ENCODE peak calls at places on chromosomes 11 and 22, in four cellular contexts. K, J, D and C are unnamed samples.

GRCh38 chr11:88103337-88104206 is 71.7 kb downstream of the RAB38 start:
- DNase-seq in K (no peak), J (peak; percentile 54), D (peak; percentile 62), C (no peak)

GRCh38 chr11:111379500-111380136 is 543 bp upstream of the POU2AF1 start:
- DNase-seq in K (no peak), J (no peak), D (no peak), C (no peak)

GRCh38 chr22:21594865-21595452 is 27.4 kb downstream of the UBE2L3 start:
- DNase-seq in K (no peak), J (no peak), D (no peak), C (no peak)

GRCh38 chr11:64841592-64842365 is 2.7 kb downstream of the CDC42BPG start:
- DNase-seq in K (no peak), J (no peak), D (no peak), C (no peak)

GRCh38 chr11:16737860-16738197 is 618 bp upstream of the C11orf58 start:
- DNase-seq in K (no peak), J (no peak), D (no peak), C (no peak)

GRCh38 chr11:47186937-47187681 is 875 bp upstream of the PACSIN3 start:
- DNase-seq in K (no peak), J (peak; percentile 67), D (no peak), C (no peak)

GRCh38 chr11:17423533-17424310 is 35.3 kb upstream of the KCNJ11 start:
- DNase-seq in K (no peak), J (peak; percentile 16), D (no peak), C (no peak)

GRCh38 chr11:34916810-34917780 is 677 bp downstream of the PDHX start:
- DNase-seq in K (no peak), J (no peak), D (no peak), C (peak; percentile 49)

GRCh38 chr11:7630002-7630401 is 43.3 kb downstream of the CYB5R2 start:
- DNase-seq in K (no peak), J (no peak), D (no peak), C (no peak)

GRCh38 chr22:47450876-47451475 is 688.5 kb downstream of the TBC1D22A start:
- DNase-seq in K (no peak), J (no peak), D (no peak), C (no peak)

GRCh38 chr11:72641900-72642814 is 32.1 kb downstream of the PDE2A start:
- DNase-seq in K (no peak), J (peak; percentile 61), D (no peak), C (no peak)

GRCh38 chr11:17923213-17923612 is 89.6 kb downstream of the SERGEF start:
- DNase-seq in K (no peak), J (no peak), D (no peak), C (no peak)

GRCh38 chr11:75434051-75434450 is 1.0 kb upstream of the KLHL35 start:
- DNase-seq in K (no peak), J (no peak), D (no peak), C (no peak)

GRCh38 chr11:75280770-75281468 is 40.3 kb downstream of the TPBGL start:
- DNase-seq in K (no peak), J (no peak), D (no peak), C (no peak)

GRCh38 chr11:60944504-60945294 is 7.3 kb downstream of the SLC15A3 start:
- DNase-seq in K (no peak), J (no peak), D (no peak), C (no peak)

GRCh38 chr11:40754297-40754696 is 705.2 kb downstream of the LRRC4C start:
- DNase-seq in K (no peak), J (no peak), D (no peak), C (no peak)

GRCh38 chr22:17772249-17772962 is 1.9 kb downstream of the BID start:
- DNase-seq in K (no peak), J (no peak), D (no peak), C (no peak)

GRCh38 chr22:48424661-48425060 is 1403.0 kb downstream of the BRD1 start:
- DNase-seq in K (no peak), J (no peak), D (no peak), C (no peak)

GRCh38 chr11:64764753-64765152 is 5.0 kb upstream of the PYGM start:
- DNase-seq in K (no peak), J (no peak), D (no peak), C (no peak)

GRCh38 chr11:95150977-95151684 is 61.5 kb downstream of the ENDOD1 start:
- DNase-seq in K (peak; percentile 62), J (peak; percentile 93), D (peak; percentile 92), C (peak; percentile 86)

GRCh38 chr11:112355726-112356125 is 95.1 kb upstream of the PLET1 start:
- DNase-seq in K (no peak), J (peak; percentile 56), D (peak; percentile 46), C (no peak)

GRCh38 chr11:81772161-81772560 is 961.5 kb downstream of the FAM181B start:
- DNase-seq in K (no peak), J (no peak), D (no peak), C (no peak)

GRCh38 chr11:106059617-106060016 is 17.5 kb downstream of the KBTBD3 start:
- DNase-seq in K (no peak), J (no peak), D (no peak), C (no peak)

GRCh38 chr22:44151661-44152060 is 29.1 kb upstream of the PARVG start:
- DNase-seq in K (no peak), J (no peak), D (no peak), C (no peak)

GRCh38 chr11:110467556-110467955 is 37.8 kb downstream of the FDX1 start:
- DNase-seq in K (no peak), J (no peak), D (no peak), C (no peak)

GRCh38 chr11:65488273-65489058 is 10.4 kb upstream of the MALAT1 start:
- DNase-seq in K (no peak), J (no peak), D (no peak), C (no peak)

GRCh38 chr11:128948583-128948982 is 5.9 kb upstream of the TP53AIP1 start:
- DNase-seq in K (no peak), J (no peak), D (no peak), C (no peak)

GRCh38 chr11:35794850-35795249 is 132.3 kb downstream of the TRIM44 start:
- DNase-seq in K (no peak), J (no peak), D (no peak), C (no peak)

GRCh38 chr11:66850588-66851250 is 6.1 kb upstream of the LRFN4 start:
- DNase-seq in K (no peak), J (peak; percentile 47), D (no peak), C (peak; percentile 61)

GRCh38 chr11:72398058-72398758 is 36.1 kb downstream of the CLPB start:
- DNase-seq in K (no peak), J (no peak), D (no peak), C (no peak)

GRCh38 chr11:108886608-108887007 is 221.7 kb downstream of the DDX10 start:
- DNase-seq in K (no peak), J (no peak), D (no peak), C (no peak)

GRCh38 chr22:35065796-35066218 is at the start of gene ISX:
- DNase-seq in K (no peak), J (no peak), D (no peak), C (no peak)

GRCh38 chr11:12962306-12962705 is 46.8 kb upstream of the RASSF10 start:
- DNase-seq in K (no peak), J (no peak), D (no peak), C (no peak)

GRCh38 chr11:12961615-12962014 is 47.5 kb upstream of the RASSF10 start:
- DNase-seq in K (no peak), J (no peak), D (no peak), C (no peak)

GRCh38 chr11:12963051-12963450 is 46.1 kb upstream of the RASSF10 start:
- DNase-seq in K (no peak), J (no peak), D (no peak), C (no peak)

GRCh38 chr11:12963789-12964536 is 45.2 kb upstream of the RASSF10 start:
- DNase-seq in K (no peak), J (peak; percentile 59), D (peak; percentile 65), C (no peak)

GRCh38 chr11:12964650-12965049 is 44.5 kb upstream of the RASSF10 start:
- DNase-seq in K (no peak), J (no peak), D (no peak), C (no peak)
- H3K27me3 ChIP-seq in K (no peaks in the 10 kb centered on the region), J (no peaks in the 10 kb centered on the region), D (no peaks in the 10 kb centered on the region), C (no peaks in the 10 kb centered on the region)

DNA sequence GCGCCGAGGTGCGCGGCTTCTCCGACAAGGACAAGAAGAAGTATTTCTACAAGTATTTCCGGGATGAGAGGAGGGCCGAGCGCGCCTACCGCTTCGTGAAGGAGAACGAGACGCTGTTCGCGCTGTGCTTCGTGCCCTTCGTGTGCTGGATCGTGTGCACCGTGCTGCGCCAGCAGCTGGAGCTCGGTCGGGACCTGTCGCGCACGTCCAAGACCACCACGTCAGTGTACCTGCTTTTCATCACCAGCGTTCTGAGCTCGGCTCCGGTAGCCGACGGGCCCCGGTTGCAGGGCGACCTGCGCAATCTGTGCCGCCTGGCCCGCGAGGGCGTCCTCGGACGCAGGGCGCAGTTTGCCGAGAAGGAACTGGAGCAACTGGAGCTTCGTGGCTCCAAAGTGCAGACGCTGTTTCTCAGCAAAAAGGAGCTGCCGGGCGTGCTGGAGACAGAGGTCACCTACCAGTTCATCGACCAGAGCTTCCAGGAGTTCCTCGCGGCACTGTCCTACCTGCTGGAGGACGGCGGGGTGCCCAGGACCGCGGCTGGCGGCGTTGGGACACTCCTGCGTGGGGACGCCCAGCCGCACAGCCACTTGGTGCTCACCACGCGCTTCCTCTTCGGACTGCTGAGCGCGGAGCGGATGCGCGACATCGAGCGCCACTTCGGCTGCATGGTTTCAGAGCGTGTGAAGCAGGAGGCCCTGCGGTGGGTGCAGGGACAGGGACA is 2.7 kb downstream of the NLRP6 start:
- DNase-seq in K (no peak), J (peak; percentile 70), D (no peak), C (peak; percentile 57)
- H3K27me3 ChIP-seq in K (peaks cover 5% of the 10 kb centered on the region), J (peaks cover 68% of the 10 kb centered on the region), D (no peaks in the 10 kb centered on the region), C (peaks cover 62% of the 10 kb centered on the region)

DNA sequence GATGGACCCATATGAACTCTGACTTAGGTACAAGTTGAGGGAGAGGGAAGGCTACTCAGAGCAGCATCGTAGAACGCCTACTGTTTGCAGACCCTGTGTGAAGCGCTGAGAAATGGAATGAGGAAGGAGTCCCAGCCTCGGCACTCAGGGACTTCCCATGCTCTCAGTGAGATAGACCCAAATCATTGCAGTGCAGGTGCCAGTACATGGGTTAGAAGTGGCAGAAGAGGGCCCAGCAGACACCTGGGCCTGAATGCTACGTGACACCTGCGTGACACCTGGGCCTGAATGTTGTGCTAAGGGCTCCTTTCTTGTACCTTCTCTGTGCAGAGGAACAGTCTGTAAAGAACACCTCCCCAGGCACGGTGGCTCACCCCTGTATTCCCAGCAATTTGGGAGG is 2.6 kb upstream of the PDGFB start:
- DNase-seq in K (no peak), J (no peak), D (no peak), C (no peak)
- H3K27me3 ChIP-seq in K (peaks cover 6% of the 10 kb centered on the region), J (peaks cover 34% of the 10 kb centered on the region), D (no peaks in the 10 kb centered on the region), C (no peaks in the 10 kb centered on the region)

GRCh38 chr11:5986885-5987284 is at the start of gene OR52L1:
- DNase-seq in K (no peak), J (no peak), D (no peak), C (no peak)
- H3K27me3 ChIP-seq in K (no peaks in the 10 kb centered on the region), J (no peaks in the 10 kb centered on the region), D (no peaks in the 10 kb centered on the region), C (peaks cover 5% of the 10 kb centered on the region)

GRCh38 chr11:1333091-1333772 is 23.8 kb upstream of the TOLLIP start:
- DNase-seq in K (no peak), J (no peak), D (no peak), C (no peak)

GRCh38 chr11:1336836-1337646 is 27.6 kb upstream of the TOLLIP start:
- DNase-seq in K (no peak), J (peak; percentile 79), D (peak; percentile 42), C (no peak)

GRCh38 chr11:1335811-1336761 is 26.7 kb upstream of the TOLLIP start:
- DNase-seq in K (peak; percentile 55), J (peak; percentile 79), D (peak; percentile 67), C (no peak)

GRCh38 chr11:1333860-1334259 is 24.4 kb upstream of the TOLLIP start:
- DNase-seq in K (no peak), J (no peak), D (no peak), C (no peak)

GRCh38 chr11:1335264-1335810 is 25.9 kb upstream of the TOLLIP start:
- DNase-seq in K (no peak), J (no peak), D (no peak), C (no peak)
- H3K27me3 ChIP-seq in K (no peaks in the 10 kb centered on the region), J (peaks cover 10% of the 10 kb centered on the region), D (no peaks in the 10 kb centered on the region), C (no peaks in the 10 kb centered on the region)